ENCODE peak calls at places on chromosomes 7 and 10, in nine cellular contexts. W is globus pallidus; P is stimulated activated CD8-positive, alpha-beta memory T cell treated with anti-CD3 and anti-CD28 coated beads, Interleukin-15, amount 100 ng/mL, for 4 hours; Y is AML-193; I is esophagus muscularis mucosa; K is pulmonary artery endothelial cell; B is stimulated activated naive CD4-positive, alpha-beta T cell; S is HuH-7.5; O is right cardiac atrium. N is an unnamed sample.

GRCh38 chr10:59654007-59654406 is 55.6 kb downstream of the SLC16A9 start:
- DNase-seq in W (no peak), Y (no peak), K (no peak), B (no peak), S (no peak), P (no peak), I (no peak), O (no peak), N (no peak)

GRCh38 chr10:79052311-79053080 is 16.3 kb upstream of the ZMIZ1 start:
- DNase-seq in W (no peak), S (no peak), Y (no peak), P (no peak), B (peak; percentile 43), O (no peak), I (no peak), K (no peak), N (peak; percentile 18)

GRCh38 chr10:80444646-80445319 is 9.3 kb upstream of the TSPAN14 start:
- DNase-seq in K (no peak), O (peak; percentile 83), I (no peak), Y (peak; percentile 66), P (no peak), B (peak; percentile 70), S (peak; percentile 44), W (peak; percentile 81), N (no peak)

GRCh38 chr7:55156919-55157318 is 138.1 kb downstream of the EGFR start:
- DNase-seq in B (no peak), W (no peak), O (peak; percentile 66), I (no peak), Y (no peak), K (no peak), P (no peak), S (no peak), N (no peak)

GRCh38 chr10:17028843-17029580 is 100.6 kb downstream of the CUBN start:
- DNase-seq in O (no peak), I (no peak), K (no peak), B (no peak), S (no peak), Y (no peak), W (no peak), P (no peak), N (no peak)

GRCh38 chr10:35363587-35363986 is 27.3 kb downstream of the CCNY start:
- DNase-seq in S (no peak), K (no peak), I (no peak), P (no peak), W (no peak), O (no peak), Y (no peak), B (no peak), N (no peak)

GRCh38 chr10:59779656-59780521 is 26.6 kb upstream of the MRLN start:
- DNase-seq in O (no peak), P (no peak), B (no peak), S (no peak), K (no peak), I (no peak), Y (no peak), W (no peak), N (no peak)

GRCh38 chr10:3473271-3473670 is 300.7 kb upstream of the PITRM1 start:
- DNase-seq in I (no peak), S (no peak), P (no peak), O (no peak), Y (no peak), W (no peak), K (no peak), B (no peak), N (no peak)

GRCh38 chr7:117986645-117987269 is 113.5 kb upstream of the CTTNBP2 start:
- DNase-seq in S (no peak), W (no peak), P (no peak), K (no peak), B (no peak), I (no peak), O (peak; percentile 70), Y (no peak), N (no peak)

GRCh38 chr7:134357486-134357885 is 40.8 kb upstream of the SLC35B4 start:
- DNase-seq in P (no peak), O (no peak), K (no peak), I (no peak), Y (no peak), B (no peak), S (no peak), W (no peak), N (no peak)

GRCh38 chr10:128440513-128441160 is 314.4 kb upstream of the MKI67 start:
- DNase-seq in B (no peak), P (no peak), O (no peak), S (no peak), W (no peak), Y (no peak), I (no peak), K (no peak), N (no peak)

GRCh38 chr7:111568419-111568818 is 6.1 kb upstream of the IMMP2L start:
- DNase-seq in B (no peak), O (no peak), I (no peak), W (no peak), K (no peak), P (no peak), Y (no peak), S (no peak), N (no peak)

GRCh38 chr10:2744547-2745212 is 322.7 kb upstream of the PFKP start:
- DNase-seq in S (no peak), W (no peak), K (no peak), O (no peak), P (no peak), I (no peak), Y (no peak), B (no peak), N (no peak)

GRCh38 chr7:37433166-37433565 is 15.5 kb downstream of the ELMO1 start:
- DNase-seq in W (no peak), Y (no peak), B (no peak), O (no peak), K (no peak), S (no peak), P (no peak), I (no peak), N (no peak)

GRCh38 chr10:114855776-114856543 is 34.4 kb downstream of the FHIP2A start:
- DNase-seq in S (no peak), K (no peak), B (no peak), O (no peak), W (no peak), P (no peak), I (no peak), Y (no peak), N (no peak)

GRCh38 chr10:92432596-92432995 is 141.3 kb downstream of the IDE start:
- DNase-seq in S (no peak), Y (no peak), P (no peak), O (no peak), I (no peak), B (no peak), W (no peak), K (peak; percentile 20), N (no peak)

GRCh38 chr10:116247701-116248100 is 25.3 kb downstream of the GFRA1 start:
- DNase-seq in P (no peak), K (no peak), B (no peak), Y (no peak), W (no peak), O (no peak), I (no peak), S (no peak), N (no peak)

GRCh38 chr10:91096263-91096662 is 124.2 kb upstream of the PCGF5 start:
- DNase-seq in I (no peak), W (no peak), S (no peak), O (no peak), P (no peak), K (no peak), Y (no peak), B (no peak), N (no peak)

GRCh38 chr7:150897502-150898474 is 45.5 kb downstream of the AOC1 start:
- DNase-seq in P (no peak), O (no peak), S (no peak), I (peak; percentile 26), Y (no peak), W (no peak), B (no peak), K (no peak), N (no peak)

GRCh38 chr7:122520961-122521555 is 177.9 kb downstream of the RNF133 start:
- DNase-seq in W (no peak), Y (no peak), B (no peak), I (no peak), O (no peak), P (no peak), K (no peak), S (no peak), N (no peak)

GRCh38 chr10:92279297-92279696 is 11.6 kb downstream of the CPEB3 start:
- DNase-seq in I (no peak), Y (no peak), S (no peak), O (no peak), K (no peak), B (no peak), P (no peak), W (no peak), N (no peak)

GRCh38 chr10:102055647-102056419 is at the start of gene ARMH3:
- DNase-seq in I (peak; percentile 97), S (peak; percentile 95), O (peak; percentile 97), P (peak; percentile 75), K (peak; percentile 94), W (peak; percentile 98), Y (peak; percentile 95), B (peak; percentile 82), N (peak; percentile 97)

GRCh38 chr10:132194726-132195125 is 8.0 kb downstream of the DPYSL4 start:
- DNase-seq in I (no peak), O (peak; percentile 35), S (no peak), Y (no peak), B (no peak), P (no peak), W (no peak), K (no peak), N (no peak)

GRCh38 chr10:116634126-116634975 is 13.6 kb downstream of the PNLIPRP2 start:
- DNase-seq in O (no peak), K (no peak), W (no peak), I (peak; percentile 66), P (no peak), Y (no peak), S (no peak), B (no peak), N (no peak)

GRCh38 chr7:151795168-151795754 is 81.7 kb downstream of the PRKAG2 start:
- DNase-seq in I (no peak), Y (no peak), K (no peak), B (no peak), S (no peak), P (peak; percentile 45), W (no peak), O (peak; percentile 37), N (no peak)

GRCh38 chr7:45118830-45119452 is 7.4 kb upstream of the TBRG4 start:
- DNase-seq in S (no peak), K (no peak), W (no peak), B (no peak), Y (no peak), O (no peak), I (no peak), P (no peak), N (no peak)

GRCh38 chr10:100730739-100731602 is 14.4 kb upstream of the PAX2 start:
- DNase-seq in O (peak; percentile 56), K (no peak), Y (peak; percentile 69), I (no peak), B (no peak), P (no peak), S (peak; percentile 79), W (no peak), N (no peak)

GRCh38 chr7:39410582-39410981 is 155.6 kb upstream of the YAE1 start:
- DNase-seq in P (no peak), S (no peak), W (no peak), K (no peak), B (no peak), O (no peak), I (no peak), Y (no peak), N (no peak)

GRCh38 chr7:2171855-2172254 is 60.9 kb downstream of the MAD1L1 start:
- DNase-seq in B (no peak), S (no peak), K (no peak), Y (no peak), P (no peak), O (no peak), I (no peak), W (no peak), N (peak; percentile 92)

GRCh38 chr7:79451580-79451979 is 1.9 kb downstream of the MAGI2 start:
- DNase-seq in B (no peak), O (no peak), I (no peak), K (no peak), S (no peak), W (no peak), P (no peak), Y (no peak), N (no peak)

GRCh38 chr7:105745681-105746330 is 130.6 kb downstream of the ATXN7L1 start:
- DNase-seq in P (no peak), I (no peak), S (no peak), B (no peak), W (no peak), O (no peak), Y (no peak), K (no peak), N (no peak)